ENCODE peak calls at places on chromosomes 2 and 18, in five cellular contexts. L, T, W, Y and P are unnamed samples.

GRCh38 chr2:140349695-140350094 is 1569.5 kb upstream of the NXPH2 start:
- DNase-seq in L (no peak), T (no peak), W (no peak), Y (no peak), P (no peak)

GRCh38 chr2:33595385-33595784 is 3.7 kb downstream of the FAM98A start:
- DNase-seq in L (no peak), T (no peak), W (no peak), Y (no peak), P (no peak)

GRCh38 chr18:66752733-66753132 is 148.8 kb upstream of the CDH19 start:
- DNase-seq in L (no peak), T (no peak), W (no peak), Y (no peak), P (no peak)

GRCh38 chr2:201500534-201500933 is 49.0 kb downstream of the STRADB start:
- DNase-seq in L (no peak), T (peak), W (peak), Y (no peak), P (no peak)

GRCh38 chr2:223925106-223925505 is 20.0 kb downstream of the WDFY1 start:
- DNase-seq in L (no peak), T (no peak), W (peak), Y (no peak), P (no peak)

GRCh38 chr2:71482055-71482454 is 28.7 kb downstream of the DYSF start:
- DNase-seq in L (no peak), T (no peak), W (no peak), Y (no peak), P (no peak)

GRCh38 chr2:136168605-136169210 is 50.8 kb upstream of the CXCR4 start:
- DNase-seq in L (no peak), T (no peak), W (no peak), Y (no peak), P (no peak)

GRCh38 chr2:38345323-38346038 is 31.6 kb downstream of the ATL2 start:
- DNase-seq in L (no peak), T (no peak), W (no peak), Y (no peak), P (no peak)

GRCh38 chr2:23360571-23361125 is 24.3 kb upstream of the KLHL29 start:
- DNase-seq in L (no peak), T (peak), W (peak), Y (no peak), P (no peak)

GRCh38 chr18:79625924-79626561 is 53.6 kb upstream of the CTDP1 start:
- DNase-seq in L (no peak), T (no peak), W (no peak), Y (no peak), P (no peak)

GRCh38 chr2:147231607-147232006 is 613.2 kb upstream of the ACVR2A start:
- DNase-seq in L (no peak), T (no peak), W (no peak), Y (no peak), P (no peak)

GRCh38 chr2:235651643-235652042 is 157.8 kb downstream of the AGAP1 start:
- DNase-seq in L (no peak), T (no peak), W (no peak), Y (no peak), P (no peak)

GRCh38 chr18:63317556-63317946 is 2.0 kb downstream of the BCL2 start:
- DNase-seq in L (no peak), T (no peak), W (no peak), Y (no peak), P (no peak)

GRCh38 chr2:162210385-162210784 is 32.9 kb downstream of the FAP start:
- DNase-seq in L (no peak), T (no peak), W (no peak), Y (no peak), P (no peak)

DNA sequence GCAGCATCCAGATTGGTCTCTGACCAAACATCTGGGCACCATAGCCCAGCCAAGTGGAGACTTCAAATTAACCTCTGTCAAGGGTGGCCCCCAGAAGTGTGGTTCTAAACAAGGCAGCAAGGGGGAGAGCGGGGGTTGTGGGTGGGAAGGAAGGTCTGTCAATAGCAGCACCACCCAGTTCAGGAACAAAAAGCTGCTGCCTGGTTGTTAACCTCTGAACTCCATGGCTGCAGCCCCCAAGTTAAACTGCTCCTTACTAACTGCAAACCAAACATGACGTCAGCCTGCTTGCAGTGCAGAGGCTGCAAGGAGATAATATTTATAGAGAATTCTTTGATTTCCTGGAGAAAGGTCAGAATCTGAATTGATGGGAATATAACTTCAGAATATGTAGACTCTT is 76.5 kb downstream of the ARL4C start:
- DNase-seq in L (no peak), T (no peak), W (peak), Y (no peak), P (no peak)
- TF ChIP-seq CTCF in L (no peak), T (no peak), W (no peak), Y (no peak), P (no peak)

GRCh38 chr2:239668042-239668441 is 267.2 kb upstream of the HDAC4 start:
- DNase-seq in L (no peak), T (no peak), W (no peak), Y (no peak), P (no peak)

GRCh38 chr2:239669899-239670460 is 269.2 kb upstream of the HDAC4 start:
- DNase-seq in L (no peak), T (no peak), W (no peak), Y (no peak), P (no peak)

GRCh38 chr2:239668651-239669050 is 267.8 kb upstream of the HDAC4 start:
- DNase-seq in L (no peak), T (no peak), W (no peak), Y (no peak), P (no peak)

GRCh38 chr2:239670463-239671120 is 269.8 kb upstream of the HDAC4 start:
- DNase-seq in L (no peak), T (no peak), W (no peak), Y (no peak), P (no peak)

DNA sequence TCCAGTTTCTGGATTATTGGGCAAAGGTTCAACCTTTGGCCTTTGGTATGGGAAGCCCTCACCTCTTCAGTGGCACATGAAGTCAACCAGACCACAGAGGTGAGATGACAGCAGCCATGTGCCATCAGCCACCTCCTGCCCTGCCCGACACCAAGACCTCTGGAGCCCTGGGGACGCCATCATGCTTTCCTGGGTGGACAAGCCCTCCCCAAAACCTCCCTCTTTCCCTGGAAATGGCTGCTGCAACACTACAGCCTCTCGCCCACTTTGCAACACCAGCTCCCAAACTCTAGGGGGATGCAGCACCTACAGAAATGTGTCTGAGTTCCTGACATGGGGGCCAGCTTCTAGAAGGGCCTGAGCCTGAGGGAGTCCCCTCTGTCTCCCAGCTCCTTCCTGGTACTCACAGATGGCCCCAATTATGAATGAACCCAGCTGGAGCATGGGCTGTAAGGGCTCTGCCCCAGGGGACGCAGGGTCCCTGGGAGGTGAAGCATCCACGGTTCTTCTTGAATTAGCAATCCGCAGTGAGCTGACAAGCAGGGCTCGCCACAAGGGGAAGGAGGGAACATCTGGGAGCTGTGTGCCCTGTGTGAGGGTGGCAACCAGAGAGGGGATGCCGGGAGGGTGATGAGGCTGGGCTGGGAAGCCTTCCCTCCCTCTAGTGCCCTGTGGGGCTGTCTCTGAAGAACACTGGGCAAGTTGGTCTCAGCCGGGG is 268.5 kb upstream of the HDAC4 start:
- DNase-seq in L (no peak), T (no peak), W (no peak), Y (no peak), P (no peak)
- TF ChIP-seq CTCF in L (no peak), T (no peak), W (no peak), Y (no peak), P (no peak)

GRCh38 chr2:237165405-237166276 is 80.0 kb downstream of the COPS8 start:
- DNase-seq in L (peak), T (peak), W (peak), Y (no peak), P (no peak)
- TF ChIP-seq CTCF in L (peak), T (peak), W (peak), Y (no peak), P (peak)

DNA sequence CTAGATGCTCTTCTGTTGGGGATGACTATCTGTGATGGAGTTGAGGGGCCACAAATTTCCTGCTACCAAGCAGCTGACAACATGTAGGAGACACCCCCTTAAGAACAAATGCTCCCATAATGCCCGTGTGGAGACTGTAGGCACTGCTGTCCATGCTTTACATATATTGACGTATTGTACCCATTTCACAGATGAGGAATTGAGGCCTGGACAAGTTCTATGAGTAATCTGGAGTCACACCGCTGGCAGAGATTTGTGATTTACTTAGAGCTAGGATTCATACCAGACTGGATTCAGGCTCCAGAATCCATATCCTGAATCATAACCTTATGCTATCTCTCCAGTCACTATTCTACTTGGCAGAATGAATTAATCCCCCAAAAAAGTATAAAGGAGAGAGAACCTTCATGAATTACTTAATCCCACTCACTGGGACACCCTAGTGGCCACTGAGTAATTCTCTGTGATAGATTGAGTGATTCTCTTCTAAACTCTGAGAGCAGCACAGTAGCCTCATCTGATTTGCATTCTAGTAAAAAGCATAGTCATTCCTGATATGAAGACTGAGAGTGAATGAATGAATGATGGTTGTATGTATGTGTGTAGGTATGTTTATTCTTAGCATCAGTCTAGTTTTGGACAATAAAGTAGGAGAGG is 460.7 kb upstream of the MEIS1 start:
- DNase-seq in L (no peak), T (no peak), W (no peak), Y (no peak), P (no peak)
- TF ChIP-seq CTCF in L (no peak), T (peak), W (peak), Y (no peak), P (no peak)